ENCODE peak calls at places on chromosomes 1 and 21, in five cellular contexts. One of them, this sample, is unnamed.

GRCh38 chr1:156894001-156894400 is 483 bp downstream of the PEAR1 start:
- DNase-seq in EL: no peak
- DNase-seq in caudate nucleus: no peak
- DNase-seq in HuH-7.5: no peak
- DNase-seq in activated T-cell treated with anti-CD3 and anti-CD28 coated beads, Interleukin-2, amount 50 U/mL, for 72 hours: no peak
- DNase-seq in this sample: no peak

GRCh38 chr1:213070399-213070798 is 19.4 kb downstream of the RPS6KC1 start:
- DNase-seq in EL: peak
- DNase-seq in caudate nucleus: no peak
- DNase-seq in HuH-7.5: no peak
- DNase-seq in activated T-cell treated with anti-CD3 and anti-CD28 coated beads, Interleukin-2, amount 50 U/mL, for 72 hours: peak
- DNase-seq in this sample: no peak

GRCh38 chr1:25197982-25198681 is 34.2 kb downstream of the SYF2 start:
- DNase-seq in EL: no peak
- DNase-seq in caudate nucleus: no peak
- DNase-seq in HuH-7.5: no peak
- DNase-seq in activated T-cell treated with anti-CD3 and anti-CD28 coated beads, Interleukin-2, amount 50 U/mL, for 72 hours: no peak
- DNase-seq in this sample: no peak

GRCh38 chr1:24761582-24761981 is 16.3 kb downstream of the CLIC4 start:
- DNase-seq in EL: no peak
- DNase-seq in caudate nucleus: no peak
- DNase-seq in HuH-7.5: no peak
- DNase-seq in activated T-cell treated with anti-CD3 and anti-CD28 coated beads, Interleukin-2, amount 50 U/mL, for 72 hours: no peak
- DNase-seq in this sample: no peak

GRCh38 chr21:26124896-26125295 is 45.7 kb downstream of the APP start:
- DNase-seq in EL: no peak
- DNase-seq in caudate nucleus: no peak
- DNase-seq in HuH-7.5: no peak
- DNase-seq in activated T-cell treated with anti-CD3 and anti-CD28 coated beads, Interleukin-2, amount 50 U/mL, for 72 hours: no peak
- DNase-seq in this sample: no peak

GRCh38 chr1:38153426-38154088 is 107.0 kb upstream of the POU3F1 start:
- DNase-seq in EL: no peak
- DNase-seq in caudate nucleus: no peak
- DNase-seq in HuH-7.5: no peak
- DNase-seq in activated T-cell treated with anti-CD3 and anti-CD28 coated beads, Interleukin-2, amount 50 U/mL, for 72 hours: no peak
- DNase-seq in this sample: no peak

GRCh38 chr1:62905309-62905708 is 121.4 kb downstream of the ATG4C start:
- DNase-seq in EL: no peak
- DNase-seq in caudate nucleus: no peak
- DNase-seq in HuH-7.5: no peak
- DNase-seq in activated T-cell treated with anti-CD3 and anti-CD28 coated beads, Interleukin-2, amount 50 U/mL, for 72 hours: no peak
- DNase-seq in this sample: no peak

GRCh38 chr21:44994016-44994365 is 54.2 kb downstream of the SLX9 start:
- DNase-seq in EL: no peak
- DNase-seq in caudate nucleus: no peak
- DNase-seq in HuH-7.5: no peak
- DNase-seq in activated T-cell treated with anti-CD3 and anti-CD28 coated beads, Interleukin-2, amount 50 U/mL, for 72 hours: no peak
- DNase-seq in this sample: no peak

GRCh38 chr1:185373813-185374524 is 56.9 kb upstream of the IVNS1ABP start:
- DNase-seq in EL: peak
- DNase-seq in caudate nucleus: no peak
- DNase-seq in HuH-7.5: no peak
- DNase-seq in activated T-cell treated with anti-CD3 and anti-CD28 coated beads, Interleukin-2, amount 50 U/mL, for 72 hours: no peak
- DNase-seq in this sample: no peak

GRCh38 chr1:221912230-221912629 is 170.3 kb upstream of the DUSP10 start:
- DNase-seq in EL: peak
- DNase-seq in caudate nucleus: no peak
- DNase-seq in HuH-7.5: no peak
- DNase-seq in activated T-cell treated with anti-CD3 and anti-CD28 coated beads, Interleukin-2, amount 50 U/mL, for 72 hours: peak
- DNase-seq in this sample: no peak

GRCh38 chr1:84300991-84301758 is at the start of gene SAMD13:
- DNase-seq in EL: peak
- DNase-seq in caudate nucleus: peak
- DNase-seq in HuH-7.5: no peak
- DNase-seq in activated T-cell treated with anti-CD3 and anti-CD28 coated beads, Interleukin-2, amount 50 U/mL, for 72 hours: peak
- DNase-seq in this sample: peak

GRCh38 chr1:3646596-3646995 is 3.3 kb downstream of the WRAP73 start:
- DNase-seq in EL: no peak
- DNase-seq in caudate nucleus: no peak
- DNase-seq in HuH-7.5: no peak
- DNase-seq in activated T-cell treated with anti-CD3 and anti-CD28 coated beads, Interleukin-2, amount 50 U/mL, for 72 hours: no peak
- DNase-seq in this sample: no peak

GRCh38 chr1:224670506-224670905 is 54.4 kb downstream of the CNIH3 start:
- DNase-seq in EL: peak
- DNase-seq in caudate nucleus: no peak
- DNase-seq in HuH-7.5: no peak
- DNase-seq in activated T-cell treated with anti-CD3 and anti-CD28 coated beads, Interleukin-2, amount 50 U/mL, for 72 hours: no peak
- DNase-seq in this sample: no peak

GRCh38 chr1:228374711-228375577 is 31.7 kb downstream of the TRIM11 start:
- DNase-seq in EL: peak
- DNase-seq in caudate nucleus: peak
- DNase-seq in HuH-7.5: no peak
- DNase-seq in activated T-cell treated with anti-CD3 and anti-CD28 coated beads, Interleukin-2, amount 50 U/mL, for 72 hours: no peak
- DNase-seq in this sample: no peak

GRCh38 chr1:70675737-70676156 is 264.7 kb downstream of the CTH start:
- DNase-seq in EL: no peak
- DNase-seq in caudate nucleus: no peak
- DNase-seq in HuH-7.5: no peak
- DNase-seq in activated T-cell treated with anti-CD3 and anti-CD28 coated beads, Interleukin-2, amount 50 U/mL, for 72 hours: no peak
- DNase-seq in this sample: peak

GRCh38 chr1:94045465-94046056 is 75.4 kb downstream of the ABCA4 start:
- DNase-seq in EL: peak
- DNase-seq in caudate nucleus: no peak
- DNase-seq in HuH-7.5: peak
- DNase-seq in activated T-cell treated with anti-CD3 and anti-CD28 coated beads, Interleukin-2, amount 50 U/mL, for 72 hours: peak
- DNase-seq in this sample: peak

GRCh38 chr1:27570383-27570755 is 33.6 kb downstream of the AHDC1 start:
- DNase-seq in EL: no peak
- DNase-seq in caudate nucleus: no peak
- DNase-seq in HuH-7.5: no peak
- DNase-seq in activated T-cell treated with anti-CD3 and anti-CD28 coated beads, Interleukin-2, amount 50 U/mL, for 72 hours: no peak
- DNase-seq in this sample: no peak

GRCh38 chr1:19405761-19406481 is 79.4 kb downstream of the CAPZB start:
- DNase-seq in EL: no peak
- DNase-seq in caudate nucleus: peak
- DNase-seq in HuH-7.5: no peak
- DNase-seq in activated T-cell treated with anti-CD3 and anti-CD28 coated beads, Interleukin-2, amount 50 U/mL, for 72 hours: no peak
- DNase-seq in this sample: peak

GRCh38 chr1:218165687-218166088 is 119.4 kb upstream of the RRP15 start:
- DNase-seq in EL: no peak
- DNase-seq in caudate nucleus: no peak
- DNase-seq in HuH-7.5: no peak
- DNase-seq in activated T-cell treated with anti-CD3 and anti-CD28 coated beads, Interleukin-2, amount 50 U/mL, for 72 hours: no peak
- DNase-seq in this sample: no peak

GRCh38 chr1:218346391-218347204 is 1.5 kb downstream of the TGFB2 start:
- DNase-seq in EL: peak
- DNase-seq in caudate nucleus: no peak
- DNase-seq in HuH-7.5: no peak
- DNase-seq in activated T-cell treated with anti-CD3 and anti-CD28 coated beads, Interleukin-2, amount 50 U/mL, for 72 hours: peak
- DNase-seq in this sample: no peak

GRCh38 chr21:41506526-41507520 is 1.1 kb downstream of the TMPRSS2 start:
- DNase-seq in EL: peak
- DNase-seq in caudate nucleus: no peak
- DNase-seq in HuH-7.5: no peak
- DNase-seq in activated T-cell treated with anti-CD3 and anti-CD28 coated beads, Interleukin-2, amount 50 U/mL, for 72 hours: no peak
- DNase-seq in this sample: no peak

GRCh38 chr1:27637052-27637451 is 2.1 kb upstream of the FGR start:
- DNase-seq in EL: no peak
- DNase-seq in caudate nucleus: no peak
- DNase-seq in HuH-7.5: no peak
- DNase-seq in activated T-cell treated with anti-CD3 and anti-CD28 coated beads, Interleukin-2, amount 50 U/mL, for 72 hours: peak
- DNase-seq in this sample: no peak

GRCh38 chr1:37517569-37517968 is 3.0 kb upstream of the MEAF6 start:
- DNase-seq in EL: no peak
- DNase-seq in caudate nucleus: no peak
- DNase-seq in HuH-7.5: no peak
- DNase-seq in activated T-cell treated with anti-CD3 and anti-CD28 coated beads, Interleukin-2, amount 50 U/mL, for 72 hours: no peak
- DNase-seq in this sample: no peak

GRCh38 chr1:209808059-209808494 is 2.1 kb upstream of the IRF6 start:
- DNase-seq in EL: peak
- DNase-seq in caudate nucleus: no peak
- DNase-seq in HuH-7.5: no peak
- DNase-seq in activated T-cell treated with anti-CD3 and anti-CD28 coated beads, Interleukin-2, amount 50 U/mL, for 72 hours: no peak
- DNase-seq in this sample: no peak

GRCh38 chr1:17108786-17109185 is 10.5 kb downstream of the PADI2 start:
- DNase-seq in EL: no peak
- DNase-seq in caudate nucleus: no peak
- DNase-seq in HuH-7.5: no peak
- DNase-seq in activated T-cell treated with anti-CD3 and anti-CD28 coated beads, Interleukin-2, amount 50 U/mL, for 72 hours: no peak
- DNase-seq in this sample: no peak

GRCh38 chr1:70295737-70296136 is 58.8 kb downstream of the ANKRD13C start:
- DNase-seq in EL: no peak
- DNase-seq in caudate nucleus: no peak
- DNase-seq in HuH-7.5: no peak
- DNase-seq in activated T-cell treated with anti-CD3 and anti-CD28 coated beads, Interleukin-2, amount 50 U/mL, for 72 hours: no peak
- DNase-seq in this sample: no peak

GRCh38 chr1:204255225-204255624 is 41.4 kb upstream of the GOLT1A start:
- DNase-seq in EL: no peak
- DNase-seq in caudate nucleus: no peak
- DNase-seq in HuH-7.5: no peak
- DNase-seq in activated T-cell treated with anti-CD3 and anti-CD28 coated beads, Interleukin-2, amount 50 U/mL, for 72 hours: no peak
- DNase-seq in this sample: no peak

GRCh38 chr1:154565876-154566275 is 1.7 kb upstream of the CHRNB2 start:
- DNase-seq in EL: no peak
- DNase-seq in caudate nucleus: no peak
- DNase-seq in HuH-7.5: no peak
- DNase-seq in activated T-cell treated with anti-CD3 and anti-CD28 coated beads, Interleukin-2, amount 50 U/mL, for 72 hours: no peak
- DNase-seq in this sample: no peak

GRCh38 chr1:85448358-85448757 is 16.6 kb downstream of the DDAH1 start:
- DNase-seq in EL: peak
- DNase-seq in caudate nucleus: no peak
- DNase-seq in HuH-7.5: no peak
- DNase-seq in activated T-cell treated with anti-CD3 and anti-CD28 coated beads, Interleukin-2, amount 50 U/mL, for 72 hours: no peak
- DNase-seq in this sample: no peak

GRCh38 chr1:210262897-210263272 is 30.3 kb downstream of the SERTAD4 start:
- DNase-seq in EL: peak
- DNase-seq in caudate nucleus: no peak
- DNase-seq in HuH-7.5: no peak
- DNase-seq in activated T-cell treated with anti-CD3 and anti-CD28 coated beads, Interleukin-2, amount 50 U/mL, for 72 hours: no peak
- DNase-seq in this sample: no peak

GRCh38 chr1:114691061-114691460 is 4.3 kb downstream of the AMPD1 start:
- DNase-seq in EL: no peak
- DNase-seq in caudate nucleus: no peak
- DNase-seq in HuH-7.5: no peak
- DNase-seq in activated T-cell treated with anti-CD3 and anti-CD28 coated beads, Interleukin-2, amount 50 U/mL, for 72 hours: no peak
- DNase-seq in this sample: no peak

GRCh38 chr1:243946946-243947345 is 96.9 kb upstream of the AKT3 start:
- DNase-seq in EL: peak
- DNase-seq in caudate nucleus: no peak
- DNase-seq in HuH-7.5: no peak
- DNase-seq in activated T-cell treated with anti-CD3 and anti-CD28 coated beads, Interleukin-2, amount 50 U/mL, for 72 hours: peak
- DNase-seq in this sample: no peak